ENCODE peak calls at places on chromosomes 5 and 9, in nine cellular contexts. H is cardiac fibroblast, D is AG04450, X is A673, V is upper lobe of right lung, I is astrocyte of the spinal cord, E is AG09309, M is A549, Y is esophagus squamous epithelium. S is an unnamed sample.

GRCh38 chr5:102853680-102854079 is 98.6 kb downstream of the PAM start:
- DNase-seq in X (no peak), Y (no peak), V (no peak), E (peak; percentile 82), I (peak; percentile 61), H (no peak), M (no peak), D (no peak), S (no peak)

GRCh38 chr9:136400038-136400834 is at the start of gene SNAPC4:
- DNase-seq in M (peak; percentile 80), D (peak; percentile 34), V (peak; percentile 94), Y (peak; percentile 23), H (peak; percentile 89), I (peak; percentile 85), E (peak; percentile 11), X (peak; percentile 93), S (peak; percentile 39)

GRCh38 chr5:38742821-38743220 is 103.0 kb upstream of the OSMR start:
- DNase-seq in E (no peak), H (no peak), V (no peak), M (no peak), D (no peak), X (no peak), I (no peak), Y (no peak), S (no peak)

GRCh38 chr5:180647465-180647864 is 1.9 kb downstream of the FLT4 start:
- DNase-seq in H (no peak), M (no peak), E (no peak), V (peak; percentile 50), D (no peak), X (no peak), I (no peak), Y (no peak), S (no peak)

GRCh38 chr9:98785333-98785933 is 10.9 kb downstream of the ANKS6 start:
- DNase-seq in M (no peak), V (no peak), X (no peak), H (no peak), E (no peak), D (no peak), I (no peak), Y (no peak), S (no peak)

GRCh38 chr5:603081-603998 is 8.8 kb upstream of the CEP72 start:
- DNase-seq in I (no peak), M (no peak), D (no peak), X (peak; percentile 19), E (no peak), V (peak; percentile 42), Y (no peak), H (no peak), S (no peak)

GRCh38 chr5:134438641-134439621 is 27.2 kb upstream of the CDKN2AIPNL start:
- DNase-seq in E (peak; percentile 90), D (peak; percentile 89), X (peak; percentile 22), I (peak; percentile 86), M (no peak), V (peak; percentile 89), H (peak; percentile 97), Y (peak; percentile 30), S (peak; percentile 98)

GRCh38 chr5:43068037-43068436 is 27.9 kb upstream of the ANXA2R start:
- DNase-seq in I (no peak), H (no peak), Y (no peak), E (no peak), X (no peak), V (no peak), M (no peak), D (no peak), S (no peak)

GRCh38 chr5:172833691-172834569 is at the start of gene ERGIC1:
- DNase-seq in H (peak; percentile 92), E (peak; percentile 21), D (no peak), M (peak; percentile 64), I (peak; percentile 85), X (peak; percentile 68), V (peak; percentile 95), Y (no peak), S (peak; percentile 57)

GRCh38 chr9:18699749-18700148 is 225.8 kb downstream of the ADAMTSL1 start:
- DNase-seq in Y (no peak), D (no peak), V (no peak), E (no peak), H (no peak), I (no peak), M (no peak), X (no peak), S (no peak)

GRCh38 chr9:115146581-115147021 is 28.6 kb upstream of the TNC start:
- DNase-seq in M (no peak), H (peak; percentile 57), I (peak; percentile 90), V (no peak), X (no peak), E (peak; percentile 79), Y (no peak), D (peak; percentile 85), S (peak; percentile 79)

DNA sequence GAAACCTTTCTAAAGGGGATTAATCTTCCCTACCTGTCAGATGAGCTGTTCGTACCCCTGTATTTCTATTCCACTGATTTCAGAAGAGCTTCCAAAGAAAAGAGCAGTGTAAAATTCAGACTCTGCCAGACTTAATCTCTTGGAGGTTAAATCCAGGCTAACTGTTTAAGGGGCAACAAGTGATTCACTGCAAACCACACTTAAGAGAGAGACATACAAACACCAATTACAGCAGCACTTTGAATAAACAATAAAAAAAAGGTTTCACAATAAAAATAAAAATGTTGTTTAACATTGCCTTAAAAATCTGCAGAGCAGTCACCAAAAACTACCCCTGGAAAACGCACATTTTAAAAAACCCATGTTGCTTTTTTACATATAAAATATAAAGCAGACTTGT is 3.2 kb downstream of the ROR2 start:
- DNase-seq in V (no peak), X (no peak), D (no peak), E (no peak), I (no peak), Y (no peak), H (no peak), M (no peak), S (no peak)
- H3K4me3 ChIP-seq in V (no peak overlapping the region), X (no peak overlapping the region), D (no peak overlapping the region), E (no peak overlapping the region), I (no peak overlapping the region), Y (no peak overlapping the region), H (no peak overlapping the region), M (no peak overlapping the region), S (no peak overlapping the region)

DNA sequence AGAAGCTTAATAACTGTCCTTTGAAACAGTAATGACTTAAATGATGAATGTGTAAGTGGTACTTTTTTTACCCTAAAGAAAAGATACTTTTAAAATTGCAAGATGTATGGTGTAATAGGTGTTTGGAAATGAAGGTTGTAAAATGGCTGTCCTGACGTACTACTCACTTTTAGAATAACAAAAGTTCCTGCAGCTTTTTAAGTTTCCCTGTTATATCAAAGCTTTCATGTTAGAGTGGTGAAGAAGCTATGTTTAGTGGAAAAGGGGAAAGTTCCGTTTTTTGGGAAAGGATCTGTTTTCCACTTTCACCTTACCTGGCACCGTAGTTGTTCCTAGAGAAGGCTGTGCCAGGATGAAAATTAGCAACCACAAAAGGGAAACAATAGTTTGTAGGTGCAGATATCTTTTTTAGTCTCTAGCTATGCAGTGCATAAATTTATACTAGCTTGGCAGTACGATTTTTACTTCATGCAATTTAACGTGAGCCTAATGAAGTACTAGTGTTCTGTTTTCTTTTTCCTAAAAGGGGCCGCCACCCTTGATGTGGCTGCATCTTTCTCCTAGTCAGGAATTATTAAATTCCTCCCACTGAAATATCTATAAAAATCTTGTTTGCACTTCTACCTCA is 1.3 kb downstream of the TNPO1 start:
- DNase-seq in E (no peak), D (no peak), H (peak; percentile 15), I (peak; percentile 29), V (no peak), Y (no peak), X (no peak), M (no peak), S (no peak)
- H3K4me3 ChIP-seq in E (peak overlapping the region; percentile 82), D (peak overlapping the region; percentile 74), H (peak overlapping the region; percentile 83), I (peak overlapping the region; percentile 71), V (peak overlapping the region; percentile 77), Y (peak overlapping the region; percentile 79), X (peak overlapping the region; percentile 89), M (peak overlapping the region; percentile 82), S (peak overlapping the region; percentile 88)

DNA sequence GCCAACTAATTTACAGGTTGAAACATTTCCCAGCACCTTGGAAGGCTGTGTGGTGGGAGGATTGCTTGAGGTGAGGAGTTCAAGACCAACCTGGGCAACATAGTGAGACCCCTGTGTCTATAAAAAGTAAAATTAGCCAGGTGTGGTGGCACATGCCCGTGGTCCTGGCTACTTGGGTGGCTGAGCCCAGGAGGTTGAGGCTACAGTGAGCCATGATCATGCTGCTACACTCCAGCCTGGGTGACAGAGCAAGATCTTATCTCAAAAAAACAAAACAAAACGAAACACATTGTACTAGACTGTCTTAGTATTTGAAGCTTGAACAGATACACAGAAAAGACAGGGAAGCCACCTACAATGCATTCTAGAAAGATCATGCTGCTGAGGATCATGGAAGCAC is 2.8 kb upstream of the HSDL2 start:
- DNase-seq in D (no peak), E (no peak), H (no peak), Y (no peak), M (no peak), I (no peak), V (no peak), X (no peak), S (no peak)
- H3K4me3 ChIP-seq in D (no peak overlapping the region), E (no peak overlapping the region), H (no peak overlapping the region), Y (no peak overlapping the region), M (no peak overlapping the region), I (no peak overlapping the region), V (no peak overlapping the region), X (peak overlapping the region; percentile 88), S (no peak overlapping the region)

GRCh38 chr9:82491604-82492003 is 503.0 kb downstream of the SPATA31D1 start:
- DNase-seq in D (no peak), V (no peak), I (no peak), M (no peak), E (no peak), H (no peak), Y (no peak), X (no peak), S (no peak)

GRCh38 chr9:82489579-82489915 is 501.0 kb downstream of the SPATA31D1 start:
- DNase-seq in M (no peak), X (no peak), I (no peak), E (no peak), Y (no peak), V (no peak), H (peak; percentile 36), D (no peak), S (no peak)

GRCh38 chr9:82488702-82489578 is 500.4 kb downstream of the SPATA31D1 start:
- DNase-seq in M (no peak), I (peak; percentile 98), Y (no peak), D (peak; percentile 69), V (no peak), H (peak; percentile 74), E (peak; percentile 89), X (peak; percentile 34), S (peak; percentile 70)

GRCh38 chr9:82488319-82488701 is 499.7 kb downstream of the SPATA31D1 start:
- DNase-seq in H (peak; percentile 5), V (no peak), I (no peak), Y (no peak), M (no peak), X (no peak), E (no peak), D (peak; percentile 7), S (no peak)

GRCh38 chr9:82490019-82490499 is 501.5 kb downstream of the SPATA31D1 start:
- DNase-seq in D (peak; percentile 53), E (peak; percentile 35), V (no peak), I (peak; percentile 77), Y (no peak), X (no peak), H (peak; percentile 23), M (no peak), S (peak; percentile 42)
- H3K4me3 ChIP-seq in D (no peak overlapping the region), E (no peak overlapping the region), V (no peak overlapping the region), I (no peak overlapping the region), Y (no peak overlapping the region), X (no peak overlapping the region), H (no peak overlapping the region), M (no peak overlapping the region), S (no peak overlapping the region)